ENCODE peak calls at places on chromosomes 1 and 21, in six cellular contexts. A, V, B, X, U and N are unnamed samples.

GRCh38 chr21:29718081-29718815 is 221.5 kb downstream of the GRIK1 start:
- DNase-seq in X (no peak), A (peak; percentile 56), V (peak; percentile 18), B (no peak), U (no peak), N (no peak)

GRCh38 chr1:172663726-172664125 is 4.8 kb downstream of the FASLG start:
- DNase-seq in A (peak; percentile 55), U (no peak), X (no peak), B (no peak), V (no peak), N (no peak)

GRCh38 chr1:180530501-180530900 is 28.1 kb upstream of the ACBD6 start:
- DNase-seq in B (peak; percentile 81), X (no peak), V (peak; percentile 80), U (peak; percentile 11), A (peak; percentile 99), N (peak; percentile 85)

GRCh38 chr1:64451449-64451848 is 18.5 kb upstream of the CACHD1 start:
- DNase-seq in V (no peak), X (no peak), U (no peak), B (no peak), A (no peak), N (no peak)

GRCh38 chr1:95118019-95118499 is 904 bp downstream of the TLCD4 start:
- DNase-seq in A (no peak), B (no peak), V (no peak), X (no peak), U (peak; percentile 48), N (no peak)

GRCh38 chr21:42781150-42781980 is 98.0 kb downstream of the WDR4 start:
- DNase-seq in B (no peak), X (peak; percentile 65), U (peak; percentile 36), A (no peak), V (no peak), N (no peak)

GRCh38 chr1:87398644-87399043 is 70.0 kb downstream of the LMO4 start:
- DNase-seq in V (peak; percentile 7), U (no peak), X (no peak), B (peak; percentile 32), A (peak; percentile 87), N (no peak)

GRCh38 chr21:39047046-39047445 is 136.2 kb downstream of the PSMG1 start:
- DNase-seq in B (no peak), V (no peak), U (no peak), X (no peak), A (no peak), N (no peak)

GRCh38 chr1:226603030-226603960 is 54.7 kb downstream of the STUM start:
- DNase-seq in B (peak; percentile 46), V (no peak), U (peak; percentile 40), X (no peak), A (peak; percentile 91), N (peak; percentile 5)